ENCODE peak calls at places on chromosomes 5 and 9, in five cellular contexts. One of them, this sample, is unnamed.

GRCh38 chr5:143245929-143246561 is 157.4 kb downstream of the NR3C1 start:
- DNase-seq in activated naive CD4-positive, alpha-beta T cell treated with Interleukin-2 at 50 U/mL for 16 hours: no peak
- DNase-seq in T-helper 9 cell: no peak
- DNase-seq in NCI-H2029 treated with DMSO at 0.1 percent for 48 hours: no peak
- DNase-seq in fibroblast of the aortic adventitia: peak; percentile 91
- DNase-seq in this sample: peak; percentile 97

GRCh38 chr5:4781312-4781711 is 358.8 kb upstream of the ADAMTS16 start:
- DNase-seq in activated naive CD4-positive, alpha-beta T cell treated with Interleukin-2 at 50 U/mL for 16 hours: no peak
- DNase-seq in T-helper 9 cell: no peak
- DNase-seq in NCI-H2029 treated with DMSO at 0.1 percent for 48 hours: no peak
- DNase-seq in fibroblast of the aortic adventitia: no peak
- DNase-seq in this sample: no peak

GRCh38 chr5:142900926-142901325 is 130.7 kb downstream of the ARHGAP26 start:
- DNase-seq in activated naive CD4-positive, alpha-beta T cell treated with Interleukin-2 at 50 U/mL for 16 hours: no peak
- DNase-seq in T-helper 9 cell: no peak
- DNase-seq in NCI-H2029 treated with DMSO at 0.1 percent for 48 hours: no peak
- DNase-seq in fibroblast of the aortic adventitia: peak; percentile 75
- DNase-seq in this sample: peak; percentile 52

GRCh38 chr5:175092691-175093090 is 351.3 kb downstream of the DRD1 start:
- DNase-seq in activated naive CD4-positive, alpha-beta T cell treated with Interleukin-2 at 50 U/mL for 16 hours: no peak
- DNase-seq in T-helper 9 cell: no peak
- DNase-seq in NCI-H2029 treated with DMSO at 0.1 percent for 48 hours: no peak
- DNase-seq in fibroblast of the aortic adventitia: no peak
- DNase-seq in this sample: no peak

GRCh38 chr5:171157775-171158174 is 151.3 kb upstream of the TLX3 start:
- DNase-seq in activated naive CD4-positive, alpha-beta T cell treated with Interleukin-2 at 50 U/mL for 16 hours: no peak
- DNase-seq in T-helper 9 cell: no peak
- DNase-seq in NCI-H2029 treated with DMSO at 0.1 percent for 48 hours: no peak
- DNase-seq in fibroblast of the aortic adventitia: no peak
- DNase-seq in this sample: no peak

GRCh38 chr5:113102121-113102531 is 125.5 kb downstream of the DCP2 start:
- DNase-seq in activated naive CD4-positive, alpha-beta T cell treated with Interleukin-2 at 50 U/mL for 16 hours: no peak
- DNase-seq in T-helper 9 cell: no peak
- DNase-seq in NCI-H2029 treated with DMSO at 0.1 percent for 48 hours: no peak
- DNase-seq in fibroblast of the aortic adventitia: no peak
- DNase-seq in this sample: peak; percentile 69

GRCh38 chr5:20114536-20114935 is 126.5 kb upstream of the CDH18 start:
- DNase-seq in activated naive CD4-positive, alpha-beta T cell treated with Interleukin-2 at 50 U/mL for 16 hours: no peak
- DNase-seq in T-helper 9 cell: no peak
- DNase-seq in NCI-H2029 treated with DMSO at 0.1 percent for 48 hours: no peak
- DNase-seq in fibroblast of the aortic adventitia: no peak
- DNase-seq in this sample: no peak

GRCh38 chr9:120878188-120879130 is 1.5 kb upstream of the PHF19 start:
- DNase-seq in activated naive CD4-positive, alpha-beta T cell treated with Interleukin-2 at 50 U/mL for 16 hours: no peak
- DNase-seq in T-helper 9 cell: no peak
- DNase-seq in NCI-H2029 treated with DMSO at 0.1 percent for 48 hours: peak; percentile 35
- DNase-seq in fibroblast of the aortic adventitia: no peak
- DNase-seq in this sample: no peak

GRCh38 chr9:117705386-117705785 is 1.2 kb downstream of the TLR4 start:
- DNase-seq in activated naive CD4-positive, alpha-beta T cell treated with Interleukin-2 at 50 U/mL for 16 hours: no peak
- DNase-seq in T-helper 9 cell: no peak
- DNase-seq in NCI-H2029 treated with DMSO at 0.1 percent for 48 hours: no peak
- DNase-seq in fibroblast of the aortic adventitia: no peak
- DNase-seq in this sample: no peak

GRCh38 chr9:15243086-15243485 is 63.9 kb downstream of the TTC39B start:
- DNase-seq in activated naive CD4-positive, alpha-beta T cell treated with Interleukin-2 at 50 U/mL for 16 hours: no peak
- DNase-seq in T-helper 9 cell: no peak
- DNase-seq in NCI-H2029 treated with DMSO at 0.1 percent for 48 hours: no peak
- DNase-seq in fibroblast of the aortic adventitia: peak; percentile 43
- DNase-seq in this sample: peak; percentile 70

GRCh38 chr5:143435207-143435657 is 31.7 kb upstream of the NR3C1 start:
- DNase-seq in activated naive CD4-positive, alpha-beta T cell treated with Interleukin-2 at 50 U/mL for 16 hours: no peak
- DNase-seq in T-helper 9 cell: no peak
- DNase-seq in NCI-H2029 treated with DMSO at 0.1 percent for 48 hours: no peak
- DNase-seq in fibroblast of the aortic adventitia: peak; percentile 37
- DNase-seq in this sample: no peak

GRCh38 chr9:117564839-117565238 is 139.4 kb upstream of the TLR4 start:
- DNase-seq in activated naive CD4-positive, alpha-beta T cell treated with Interleukin-2 at 50 U/mL for 16 hours: no peak
- DNase-seq in T-helper 9 cell: no peak
- DNase-seq in NCI-H2029 treated with DMSO at 0.1 percent for 48 hours: no peak
- DNase-seq in fibroblast of the aortic adventitia: no peak
- DNase-seq in this sample: no peak